ENCODE peak calls at places on chromosomes 7 and 10, in six cellular contexts. L is left ventricle myocardium inferior, T is GM20000, X is fibroblast of mammary gland, S is endodermal cell, J is GM12865. F is an unnamed sample.

GRCh38 chr10:90321132-90321816 is 536.6 kb downstream of the HTR7 start:
- DNase-seq in L (no peak), T (no peak), X (peak), S (no peak), J (no peak), F (no peak)

GRCh38 chr10:125782055-125782454 is 6.4 kb upstream of the MMP21 start:
- DNase-seq in L (no peak), T (no peak), X (no peak), S (peak), J (no peak), F (no peak)

GRCh38 chr7:74214816-74215630 is 5.2 kb downstream of the LAT2 start:
- DNase-seq in L (no peak), T (no peak), X (no peak), S (no peak), J (no peak), F (no peak)

GRCh38 chr7:45543470-45543869 is 30.7 kb upstream of the ADCY1 start:
- DNase-seq in L (no peak), T (no peak), X (no peak), S (no peak), J (no peak), F (no peak)

GRCh38 chr7:1058311-1058710 is 14.0 kb downstream of the GPR146 start:
- DNase-seq in L (no peak), T (no peak), X (no peak), S (no peak), J (no peak), F (no peak)

GRCh38 chr10:92756233-92757065 is 66.7 kb downstream of the HHEX start:
- DNase-seq in L (no peak), T (peak), X (no peak), S (no peak), J (peak), F (peak)

GRCh38 chr7:30634634-30635201 is 40.0 kb downstream of the GARS1 start:
- DNase-seq in L (no peak), T (no peak), X (no peak), S (no peak), J (no peak), F (no peak)

GRCh38 chr7:80967536-80968297 is 48.9 kb upstream of the SEMA3C start:
- DNase-seq in L (no peak), T (no peak), X (peak), S (no peak), J (no peak), F (no peak)

GRCh38 chr7:69443136-69443535 is 155.1 kb upstream of the AUTS2 start:
- DNase-seq in L (no peak), T (no peak), X (no peak), S (no peak), J (peak), F (no peak)

GRCh38 chr7:123749537-123749857 is 694 bp upstream of the WASL start:
- DNase-seq in L (no peak), T (peak), X (peak), S (no peak), J (no peak), F (no peak)
- TF ChIP-seq CTCF in L (peak), T (no peak), X (no peak), S (peak), J (no peak), F (no peak)

DNA sequence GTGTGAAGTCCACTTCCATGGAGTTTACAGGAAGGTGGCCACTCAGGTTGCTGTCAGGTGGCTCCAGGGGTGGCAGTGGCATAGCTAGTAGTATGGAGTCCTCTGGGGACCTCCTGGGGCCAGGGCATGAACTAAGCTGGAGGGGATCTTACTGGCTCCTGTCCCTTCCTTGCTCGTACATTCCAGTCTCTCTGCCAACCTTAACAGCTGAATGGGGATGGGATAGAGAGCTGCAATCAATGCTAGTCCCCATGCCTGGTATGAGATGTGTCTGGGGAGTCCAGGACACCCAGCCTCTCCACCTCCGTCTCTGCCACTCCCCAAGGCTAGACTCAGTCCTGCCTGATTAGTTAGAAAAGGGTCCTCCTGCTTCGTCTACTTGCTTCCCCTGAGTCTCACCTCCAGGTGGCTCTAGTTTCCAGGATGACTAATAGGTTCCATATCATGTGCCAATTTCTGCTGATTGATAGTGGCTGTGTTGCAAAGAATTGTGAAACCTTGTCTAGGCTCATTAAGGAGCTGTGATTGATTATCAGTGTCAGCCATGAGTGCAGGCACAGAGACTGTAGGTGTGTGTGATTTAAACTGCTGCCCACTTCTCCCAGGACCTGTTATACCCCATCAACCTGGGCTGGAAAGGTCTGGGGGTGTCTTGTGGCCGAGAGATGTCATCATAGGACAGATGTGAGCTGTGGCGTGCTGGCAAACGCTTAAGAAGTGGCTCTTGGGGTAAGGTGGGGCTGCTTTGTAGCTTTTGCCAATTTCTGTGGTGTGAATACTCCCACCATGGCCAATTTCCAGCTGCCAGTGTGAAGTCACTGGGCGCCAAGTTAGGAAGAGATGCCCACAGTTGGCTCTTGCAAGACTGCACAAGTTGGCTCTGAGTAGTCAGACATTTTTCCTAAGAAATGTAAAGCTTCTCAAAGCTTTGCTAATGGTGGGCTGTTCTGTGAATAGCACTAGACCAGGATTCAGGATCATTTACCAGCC is 59.8 kb downstream of the COL13A1 start:
- DNase-seq in L (no peak), T (no peak), X (peak), S (peak), J (peak), F (no peak)
- TF ChIP-seq CTCF in L (no peak), T (no peak), X (peak), S (peak), J (peak), F (no peak)

DNA sequence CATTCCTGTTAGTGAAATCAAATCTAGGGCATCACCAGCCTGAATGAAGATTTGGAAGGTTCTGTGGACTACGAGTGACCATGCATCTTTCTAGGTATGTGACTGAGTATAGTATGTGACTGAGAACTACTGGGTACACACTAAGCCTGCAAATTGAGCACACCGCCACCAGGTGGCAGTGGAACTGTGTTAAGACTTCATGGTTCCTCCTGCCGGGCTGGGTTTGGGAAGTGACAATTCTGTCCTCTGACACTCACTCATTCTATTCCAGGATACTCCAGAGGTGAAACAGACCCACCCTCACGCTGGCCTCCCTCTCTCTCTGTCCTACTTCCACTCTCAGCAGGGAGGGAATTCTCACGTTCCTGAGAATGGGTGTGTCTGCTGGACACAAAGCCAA is 84.0 kb upstream of the TMEM248 start:
- DNase-seq in L (no peak), T (no peak), X (peak), S (peak), J (peak), F (no peak)
- TF ChIP-seq CTCF in L (no peak), T (no peak), X (peak), S (peak), J (peak), F (no peak)

GRCh38 chr10:3295501-3296005 is 123.0 kb upstream of the PITRM1 start:
- DNase-seq in L (no peak), T (no peak), X (no peak), S (no peak), J (no peak), F (no peak)

GRCh38 chr10:3290550-3290949 is 118.0 kb upstream of the PITRM1 start:
- DNase-seq in L (no peak), T (no peak), X (no peak), S (no peak), J (no peak), F (no peak)

GRCh38 chr10:3293536-3294431 is 121.2 kb upstream of the PITRM1 start:
- DNase-seq in L (no peak), T (no peak), X (peak), S (no peak), J (no peak), F (no peak)

GRCh38 chr10:3292601-3293000 is 120.0 kb upstream of the PITRM1 start:
- DNase-seq in L (no peak), T (no peak), X (peak), S (no peak), J (no peak), F (no peak)

DNA sequence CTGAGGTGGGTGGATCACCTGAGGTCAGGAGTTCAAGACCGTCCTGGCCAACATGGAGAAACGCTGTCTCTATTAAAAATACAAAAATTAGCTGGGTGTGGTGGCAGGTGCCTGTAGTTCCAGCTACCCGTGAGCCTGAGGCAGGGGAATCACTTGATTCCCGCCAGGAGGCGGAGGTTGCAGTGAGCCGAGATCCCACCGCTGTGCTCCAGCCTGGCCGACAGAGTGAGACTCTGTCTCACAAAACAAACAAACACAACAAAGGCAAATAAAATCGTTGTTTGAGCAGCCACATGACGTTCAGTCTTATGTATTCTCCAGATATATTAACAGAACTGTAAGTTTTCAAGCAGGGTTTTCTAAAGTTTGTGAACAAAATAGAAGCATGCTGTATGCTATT is 122.3 kb upstream of the PITRM1 start:
- DNase-seq in L (no peak), T (no peak), X (no peak), S (no peak), J (no peak), F (no peak)
- TF ChIP-seq CTCF in L (no peak), T (no peak), X (no peak), S (peak), J (no peak), F (no peak)

GRCh38 chr7:128217972-128218652 is 23.0 kb upstream of the LEP start:
- DNase-seq in L (no peak), T (no peak), X (peak), S (no peak), J (no peak), F (no peak)
- TF ChIP-seq CTCF in L (no peak), T (no peak), X (peak), S (peak), J (no peak), F (no peak)

GRCh38 chr10:103854687-103855423 is 521 bp downstream of the SH3PXD2A start:
- DNase-seq in L (peak), T (peak), X (peak), S (peak), J (no peak), F (no peak)
- TF ChIP-seq CTCF in L (peak), T (no peak), X (peak), S (peak), J (no peak), F (no peak)

DNA sequence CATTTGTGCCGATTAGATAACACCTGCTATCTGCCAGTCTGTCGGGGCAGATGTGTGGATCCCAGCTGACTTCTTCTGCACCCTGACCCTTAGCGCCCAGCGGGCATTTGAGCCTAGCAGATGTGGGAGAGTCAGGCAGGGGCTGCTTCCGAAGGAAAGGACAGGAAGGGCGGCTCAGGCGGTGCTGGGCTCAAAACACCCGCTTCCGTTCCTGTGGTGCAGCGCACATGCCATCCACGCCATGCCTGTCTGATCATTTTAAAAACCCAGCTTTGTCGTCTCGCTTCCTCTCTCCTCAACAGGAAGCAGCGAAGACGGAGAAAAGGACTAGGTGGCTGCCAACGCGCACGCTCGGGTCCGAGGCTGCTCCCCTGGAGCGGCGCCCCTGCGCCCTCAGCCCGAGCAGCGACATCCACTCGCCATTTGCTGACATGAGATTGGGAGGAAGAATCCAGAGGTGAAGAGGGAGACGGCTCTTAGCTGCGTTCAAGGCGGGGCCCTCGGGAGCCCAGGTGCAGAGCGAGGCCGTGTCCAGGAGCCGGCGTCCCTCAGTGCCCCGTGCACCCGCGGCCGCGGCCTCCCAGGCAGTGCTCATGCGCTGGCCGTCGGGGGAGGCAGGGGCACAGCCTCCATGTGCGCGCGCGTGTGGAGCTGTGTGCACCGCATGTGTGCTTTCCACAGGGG is 5.9 kb upstream of the BHLHA15 start:
- DNase-seq in L (no peak), T (no peak), X (no peak), S (no peak), J (no peak), F (no peak)
- TF ChIP-seq CTCF in L (no peak), T (no peak), X (no peak), S (no peak), J (no peak), F (no peak)

DNA sequence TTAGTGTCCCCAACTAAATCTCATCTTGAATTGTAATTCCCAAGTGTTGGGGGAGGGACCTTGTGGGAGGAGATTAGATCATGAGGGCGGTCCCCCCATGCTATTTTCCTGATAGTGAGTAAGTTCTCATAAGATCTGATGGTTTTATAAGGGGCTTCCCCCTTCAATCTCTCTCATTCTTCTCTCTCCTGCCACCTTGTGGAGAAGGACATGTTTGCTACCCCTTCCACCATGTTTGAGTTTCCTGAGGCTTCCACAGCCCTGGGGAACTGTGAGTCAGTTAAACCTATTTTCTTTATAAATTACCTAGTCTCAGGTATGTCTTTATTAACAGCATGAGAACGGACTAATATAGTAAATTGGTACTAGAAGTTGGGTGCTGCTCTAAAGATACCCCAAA is 365.6 kb downstream of the ANKRD7 start:
- DNase-seq in L (no peak), T (no peak), X (no peak), S (peak), J (peak), F (no peak)
- TF ChIP-seq CTCF in L (no peak), T (peak), X (peak), S (peak), J (peak), F (no peak)

F was measured in activated B cell treated with CpG ODN at 0.5 μM for 24 hours.